ENCODE peak calls at places on chromosomes 3 and 15, in four cellular contexts. X is right lobe of liver, E is transverse colon, L is OCI-LY7. D is an unnamed sample.

GRCh38 chr15:95302206-95302605 is 1028.3 kb upstream of the NR2F2 start:
- DNase-seq in X (no peak), L (no peak), E (no peak), D (no peak)

GRCh38 chr3:55341502-55342031 is 145.5 kb downstream of the WNT5A start:
- DNase-seq in E (no peak), X (no peak), L (no peak), D (no peak)

GRCh38 chr15:37793851-37794250 is 140.6 kb upstream of the TMCO5A start:
- DNase-seq in X (peak), E (no peak), L (no peak), D (no peak)

GRCh38 chr3:5095879-5096278 is 26.2 kb upstream of the ARL8B start:
- DNase-seq in L (no peak), X (no peak), E (no peak), D (no peak)

GRCh38 chr15:70127797-70128756 is 30.4 kb upstream of the TLE3 start:
- DNase-seq in X (no peak), E (no peak), L (no peak), D (no peak)

GRCh38 chr15:35514759-35515158 is 31.2 kb downstream of the DPH6 start:
- DNase-seq in X (no peak), L (no peak), E (no peak), D (no peak)

GRCh38 chr3:188082040-188082439 is 71.9 kb upstream of the LPP start:
- DNase-seq in L (no peak), E (no peak), X (no peak), D (no peak)

GRCh38 chr15:31452595-31453557 is 126.2 kb downstream of the KLF13 start:
- DNase-seq in E (no peak), X (peak), L (peak), D (no peak)

GRCh38 chr3:53161820-53162671 is 1.0 kb downstream of the PRKCD start:
- DNase-seq in E (peak), X (no peak), L (peak), D (peak)

GRCh38 chr3:106120334-106120733 is 251.5 kb upstream of the CBLB start:
- DNase-seq in E (no peak), X (no peak), L (no peak), D (no peak)

GRCh38 chr3:15647629-15648167 is 46.2 kb downstream of the BTD start:
- DNase-seq in X (no peak), E (peak), L (peak), D (peak)

GRCh38 chr15:39299506-39300267 is 281.2 kb upstream of the THBS1 start:
- DNase-seq in E (no peak), L (no peak), X (no peak), D (no peak)

GRCh38 chr15:101438482-101439284 is 50.8 kb downstream of the PCSK6 start:
- DNase-seq in L (no peak), E (no peak), X (peak), D (no peak)

GRCh38 chr3:32313723-32314473 is 75.4 kb downstream of the CMTM8 start:
- DNase-seq in E (no peak), L (no peak), X (no peak), D (no peak)

GRCh38 chr15:92277776-92278175 is 115.9 kb upstream of the ST8SIA2 start:
- DNase-seq in E (no peak), L (peak), X (no peak), D (peak)
- TF ChIP-seq CTCF in E (peak), L (peak), X (peak), D (peak)

DNA sequence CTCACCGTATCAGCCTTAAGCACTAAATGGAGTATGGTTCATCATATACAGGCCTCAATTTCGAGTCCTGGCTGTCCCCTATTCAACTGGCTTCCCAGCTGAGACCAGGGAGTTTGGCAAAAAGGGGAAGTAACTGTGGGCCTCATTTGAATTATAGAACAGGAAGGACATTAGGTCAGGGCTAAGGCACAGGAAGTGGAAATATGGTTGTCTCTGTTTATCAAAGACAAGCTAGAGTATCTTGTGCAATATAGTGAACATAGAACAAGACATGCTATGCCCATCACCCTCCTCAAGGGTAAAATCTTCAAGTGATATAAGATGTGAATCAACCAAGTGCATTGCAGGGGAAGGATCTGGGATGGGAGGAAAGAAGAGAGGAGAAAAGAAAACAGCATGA is 494.4 kb downstream of the NTRK3 start:
- DNase-seq in X (no peak), L (peak), E (no peak), D (no peak)
- TF ChIP-seq CTCF in X (peak), L (no peak), E (no peak), D (no peak)

DNA sequence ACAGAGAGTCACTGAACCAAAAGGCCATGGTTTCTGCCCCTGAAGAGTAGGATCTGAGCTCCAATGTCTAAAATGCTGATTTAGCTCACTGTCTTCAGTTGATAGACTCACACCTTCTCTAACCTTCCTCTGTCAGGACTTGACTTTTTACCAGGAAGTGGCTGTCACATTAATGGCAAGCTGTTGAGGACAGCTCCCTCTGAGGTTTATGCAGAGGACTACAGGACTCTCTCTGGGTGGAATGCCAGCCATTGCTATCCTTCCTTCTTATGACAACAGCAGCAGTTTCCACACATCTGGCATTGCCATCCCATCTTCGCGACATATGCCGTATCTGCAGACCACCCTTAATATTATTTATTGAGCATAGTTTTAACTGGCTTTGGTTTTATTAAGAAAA is 103.8 kb upstream of the PRICKLE2 start:
- DNase-seq in E (no peak), L (peak), X (no peak), D (no peak)
- TF ChIP-seq CTCF in E (no peak), L (peak), X (no peak), D (no peak)

GRCh38 chr15:43103939-43104338 is 1.9 kb downstream of the UBR1 start:
- DNase-seq in X (no peak), L (no peak), E (no peak), D (no peak)

GRCh38 chr15:43106486-43106829 is 620 bp upstream of the UBR1 start:
- DNase-seq in L (no peak), X (no peak), E (no peak), D (no peak)

GRCh38 chr15:43105778-43106485 is at the start of gene UBR1:
- DNase-seq in X (peak), L (peak), E (peak), D (peak)

GRCh38 chr15:43105077-43105769 is 615 bp downstream of the UBR1 start:
- DNase-seq in X (no peak), L (peak), E (peak), D (peak)

DNA sequence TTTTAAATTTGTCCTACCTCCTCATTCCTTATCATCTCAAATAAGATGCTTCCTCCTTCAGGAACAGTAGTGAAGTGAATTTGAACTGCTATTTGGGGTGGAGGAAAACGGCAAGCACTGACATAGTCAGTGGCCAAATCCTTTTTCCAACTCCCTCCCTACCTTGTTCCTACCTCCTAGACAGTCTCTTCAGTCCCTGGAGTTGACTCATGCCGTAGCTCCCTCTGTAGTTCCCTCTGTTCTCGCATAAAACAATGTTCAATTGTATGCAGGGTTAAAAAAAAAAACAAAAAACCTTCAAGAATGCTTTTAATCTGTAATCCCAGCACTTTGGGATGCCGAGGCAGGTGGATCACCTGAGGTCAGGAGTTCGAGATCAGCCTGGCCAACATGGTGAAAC is 1.4 kb downstream of the UBR1 start:
- DNase-seq in L (no peak), X (no peak), E (no peak), D (no peak)
- TF ChIP-seq CTCF in L (no peak), X (no peak), E (no peak), D (no peak)

GRCh38 chr3:148975277-148975676 is 16.1 kb upstream of the GYG1 start:
- DNase-seq in L (no peak), E (no peak), X (peak), D (no peak)
- TF ChIP-seq CTCF in L (no peak), E (no peak), X (no peak), D (no peak)

DNA sequence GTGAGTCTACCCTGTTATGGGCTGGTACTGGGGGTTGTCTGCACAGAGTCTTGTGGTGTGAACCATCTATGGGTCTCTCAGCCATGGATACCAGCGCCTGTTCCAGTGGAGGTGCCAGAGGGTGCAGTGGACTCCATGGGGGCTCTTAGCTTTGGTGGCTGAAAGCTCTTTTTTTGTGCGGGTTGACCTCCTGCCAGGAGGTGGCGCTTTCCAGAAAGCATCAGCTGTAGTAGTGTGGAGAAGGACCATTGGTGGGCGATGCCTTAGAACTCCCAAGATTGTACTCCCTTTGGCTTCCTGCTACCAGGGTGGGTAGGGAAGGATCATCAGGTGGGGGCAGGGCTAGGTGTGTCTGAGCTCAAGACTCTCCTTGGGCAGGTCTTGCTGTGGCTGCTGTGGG is 602.6 kb downstream of the RSL24D1 start:
- DNase-seq in X (no peak), L (no peak), E (no peak), D (no peak)
- TF ChIP-seq CTCF in X (no peak), L (peak), E (no peak), D (no peak)

GRCh38 chr15:44137750-44138149 is 57.3 kb downstream of the FRMD5 start:
- DNase-seq in X (no peak), L (no peak), E (peak), D (no peak)

GRCh38 chr15:44132057-44132456 is 63.0 kb downstream of the FRMD5 start:
- DNase-seq in L (no peak), X (no peak), E (no peak), D (no peak)

DNA sequence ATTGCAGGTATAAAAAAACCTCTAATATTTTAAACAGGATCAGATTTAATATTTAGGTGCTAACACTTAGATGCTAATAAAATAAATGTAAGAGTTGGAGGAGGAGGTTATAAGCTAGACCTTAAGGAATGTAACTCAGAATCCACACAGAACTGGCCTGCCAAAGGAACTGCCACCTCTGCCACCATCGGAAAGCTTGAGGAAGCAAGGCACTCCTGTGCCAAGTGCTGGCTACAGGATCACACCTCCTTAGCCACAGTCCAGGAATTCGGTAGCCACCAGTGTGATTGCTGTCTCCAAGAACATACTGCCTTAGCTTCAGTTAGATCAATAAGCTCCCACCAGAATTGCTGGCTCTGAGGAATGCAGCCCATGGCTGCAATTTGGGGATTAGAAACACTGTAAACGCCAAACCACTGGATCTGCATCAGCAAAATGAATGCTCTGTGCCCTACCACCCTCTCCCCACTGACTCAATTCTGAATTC is 58.0 kb downstream of the FRMD5 start:
- DNase-seq in L (no peak), X (no peak), E (no peak), D (no peak)
- TF ChIP-seq CTCF in L (no peak), X (no peak), E (no peak), D (no peak)

GRCh38 chr15:32893412-32893811 is 175.6 kb downstream of the GREM1 start:
- DNase-seq in E (no peak), L (no peak), X (no peak), D (no peak)

GRCh38 chr15:32898991-32899613 is 181.3 kb downstream of the GREM1 start:
- DNase-seq in E (peak), L (peak), X (no peak), D (no peak)

GRCh38 chr15:32901995-32902394 is 184.2 kb downstream of the GREM1 start:
- DNase-seq in E (no peak), L (no peak), X (no peak), D (no peak)

GRCh38 chr15:32901192-32901591 is 183.4 kb downstream of the GREM1 start:
- DNase-seq in E (no peak), X (no peak), L (no peak), D (no peak)

GRCh38 chr15:32898414-32898813 is 180.6 kb downstream of the GREM1 start:
- DNase-seq in L (peak), E (no peak), X (no peak), D (no peak)
- TF ChIP-seq CTCF in L (peak), E (no peak), X (no peak), D (no peak)

GRCh38 chr3:50675179-50676030 is 678 bp downstream of the DOCK3 start:
- DNase-seq in E (peak), X (peak), L (peak), D (peak)
- TF ChIP-seq CTCF in E (peak), X (no peak), L (peak), D (peak)